ENCODE peak calls at places on chromosomes 1 and 21, in five cellular contexts. W is SK-N-SH; C is GM13976; L is thoracic aorta; B is CD4-positive, alpha-beta T cell. X is an unnamed sample.

GRCh38 chr1:111214884-111215283 is 12.6 kb upstream of the CHI3L2 start:
- DNase-seq in W (no peak), C (no peak), L (no peak), B (peak), X (no peak)

GRCh38 chr1:188499690-188500089 is 1670.9 kb downstream of the PLA2G4A start:
- DNase-seq in W (no peak), C (no peak), L (no peak), B (no peak), X (no peak)

GRCh38 chr1:156070523-156070922 is 9.6 kb downstream of the RAB25 start:
- DNase-seq in W (peak), C (no peak), L (no peak), B (no peak), X (no peak)

GRCh38 chr1:27349784-27350672 is 8.2 kb downstream of the SYTL1 start:
- DNase-seq in W (peak), C (no peak), L (no peak), B (no peak), X (no peak)

GRCh38 chr1:12174789-12175455 is 8.1 kb downstream of the TNFRSF1B start:
- DNase-seq in W (no peak), C (no peak), L (no peak), B (no peak), X (peak)

GRCh38 chr1:234558186-234558836 is 51.7 kb downstream of the IRF2BP2 start:
- DNase-seq in W (peak), C (no peak), L (no peak), B (no peak), X (no peak)

GRCh38 chr1:54971317-54971791 is 9.1 kb upstream of the TMEM61 start:
- DNase-seq in W (no peak), C (no peak), L (no peak), B (no peak), X (peak)

GRCh38 chr1:65343286-65343685 is 33.9 kb downstream of the DNAJC6 start:
- DNase-seq in W (no peak), C (no peak), L (no peak), B (no peak), X (no peak)

GRCh38 chr1:116426401-116426800 is 53.4 kb downstream of the ATP1A1 start:
- DNase-seq in W (no peak), C (no peak), L (no peak), B (no peak), X (no peak)

GRCh38 chr1:156069490-156070455 is 8.8 kb downstream of the RAB25 start:
- DNase-seq in W (no peak), C (no peak), L (no peak), B (no peak), X (no peak)

GRCh38 chr1:6150006-6150938 is 29.8 kb downstream of the CHD5 start:
- DNase-seq in W (no peak), C (no peak), L (no peak), B (no peak), X (no peak)
- TF ChIP-seq CTCF in W (no peak), C (no peak), L (no peak), B (no peak), X (no peak)

GRCh38 chr1:184858288-184858687 is 103.6 kb upstream of the EDEM3 start:
- DNase-seq in W (peak), C (no peak), L (no peak), B (no peak), X (no peak)
- TF ChIP-seq CTCF in W (no peak), C (no peak), L (no peak), B (no peak), X (no peak)

DNA sequence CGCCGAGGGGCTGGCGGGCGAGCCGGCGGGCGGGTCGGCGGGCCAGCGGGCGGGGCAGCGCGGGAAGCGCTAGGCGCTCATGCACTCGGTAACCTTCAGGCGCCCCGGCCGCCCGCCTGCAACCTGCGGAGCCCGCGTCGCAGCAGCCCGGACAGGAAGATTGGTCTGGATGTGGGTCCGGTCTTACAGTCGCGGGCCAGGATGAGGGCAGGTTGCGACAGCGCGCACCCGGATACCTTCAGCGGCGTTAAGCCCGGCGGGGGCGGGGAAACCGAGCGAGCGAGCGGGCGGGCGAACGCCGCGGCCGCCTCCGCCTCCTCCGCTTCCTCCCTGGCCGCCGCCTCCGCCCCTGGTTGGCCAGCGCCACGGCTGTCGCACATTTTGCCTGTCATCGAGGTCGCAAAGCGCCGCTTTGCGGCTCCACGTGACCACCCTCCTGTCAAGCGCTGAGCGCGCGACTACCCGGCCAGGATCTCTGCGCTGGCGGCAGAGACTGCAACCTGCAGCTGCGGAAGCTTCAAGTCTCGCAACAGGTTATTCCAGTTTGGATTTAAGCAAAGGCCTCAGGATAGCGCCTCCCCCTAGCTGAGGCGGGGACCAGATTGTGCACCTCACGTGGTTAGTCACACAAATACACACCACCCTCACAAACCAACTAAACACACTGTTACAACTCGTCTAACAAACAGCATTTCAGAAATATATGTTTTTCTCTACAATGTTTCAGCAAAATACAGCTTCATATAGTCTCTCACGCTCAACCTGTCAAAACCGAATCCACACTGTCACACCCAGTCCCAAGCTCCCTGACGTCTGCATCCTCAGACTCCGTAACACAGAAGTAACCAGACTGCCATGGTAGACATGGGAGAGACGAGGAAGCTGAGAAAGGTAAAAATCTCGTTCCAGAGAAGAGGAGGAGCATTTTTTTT is at the start of gene FAF1:
- DNase-seq in W (peak), C (peak), L (peak), B (peak), X (peak)
- TF ChIP-seq CTCF in W (peak), C (no peak), L (peak), B (no peak), X (no peak)

GRCh38 chr1:119448112-119448511 is 33.2 kb downstream of the HSD3B2 start:
- DNase-seq in W (no peak), C (no peak), L (no peak), B (no peak), X (no peak)
- TF ChIP-seq CTCF in W (no peak), C (no peak), L (no peak), B (no peak), X (no peak)

GRCh38 chr1:92080128-92080985 is at the start of gene BTBD8:
- DNase-seq in W (peak), C (peak), L (peak), B (peak), X (peak)
- TF ChIP-seq CTCF in W (no peak), C (no peak), L (no peak), B (peak), X (peak)

DNA sequence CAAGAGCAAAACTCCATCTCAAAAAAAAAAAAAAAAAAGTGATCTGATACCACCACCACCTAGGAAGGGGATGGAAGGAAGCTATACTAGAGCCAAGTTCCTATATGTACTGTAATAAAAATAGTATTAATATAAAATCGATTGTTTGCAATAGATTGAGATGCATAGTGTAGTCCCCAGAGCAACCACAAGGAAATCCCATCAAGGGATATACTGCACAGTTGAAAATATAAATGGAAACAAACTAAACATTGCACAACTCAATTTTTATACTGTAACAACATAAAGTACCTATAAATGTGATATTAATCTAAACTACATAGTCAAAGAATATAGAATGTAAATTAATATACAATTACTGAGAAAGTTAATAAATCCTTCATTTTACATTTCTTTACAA is 20.9 kb upstream of the PSMG1 start:
- DNase-seq in W (no peak), C (no peak), L (no peak), B (no peak), X (no peak)
- TF ChIP-seq CTCF in W (peak), C (no peak), L (peak), B (no peak), X (peak)

GRCh38 chr1:3327936-3328590 is 126.4 kb upstream of the ARHGEF16 start:
- DNase-seq in W (no peak), C (no peak), L (no peak), B (no peak), X (no peak)

GRCh38 chr1:3330771-3331245 is 123.7 kb upstream of the ARHGEF16 start:
- DNase-seq in W (no peak), C (no peak), L (no peak), B (no peak), X (no peak)

GRCh38 chr1:3331564-3331963 is 122.9 kb upstream of the ARHGEF16 start:
- DNase-seq in W (no peak), C (no peak), L (no peak), B (no peak), X (no peak)

GRCh38 chr1:3327389-3327702 is 127.1 kb upstream of the ARHGEF16 start:
- DNase-seq in W (no peak), C (no peak), L (no peak), B (no peak), X (no peak)

GRCh38 chr1:3329640-3330281 is 124.7 kb upstream of the ARHGEF16 start:
- DNase-seq in W (no peak), C (no peak), L (no peak), B (no peak), X (no peak)
- TF ChIP-seq CTCF in W (no peak), C (no peak), L (no peak), B (no peak), X (no peak)

DNA sequence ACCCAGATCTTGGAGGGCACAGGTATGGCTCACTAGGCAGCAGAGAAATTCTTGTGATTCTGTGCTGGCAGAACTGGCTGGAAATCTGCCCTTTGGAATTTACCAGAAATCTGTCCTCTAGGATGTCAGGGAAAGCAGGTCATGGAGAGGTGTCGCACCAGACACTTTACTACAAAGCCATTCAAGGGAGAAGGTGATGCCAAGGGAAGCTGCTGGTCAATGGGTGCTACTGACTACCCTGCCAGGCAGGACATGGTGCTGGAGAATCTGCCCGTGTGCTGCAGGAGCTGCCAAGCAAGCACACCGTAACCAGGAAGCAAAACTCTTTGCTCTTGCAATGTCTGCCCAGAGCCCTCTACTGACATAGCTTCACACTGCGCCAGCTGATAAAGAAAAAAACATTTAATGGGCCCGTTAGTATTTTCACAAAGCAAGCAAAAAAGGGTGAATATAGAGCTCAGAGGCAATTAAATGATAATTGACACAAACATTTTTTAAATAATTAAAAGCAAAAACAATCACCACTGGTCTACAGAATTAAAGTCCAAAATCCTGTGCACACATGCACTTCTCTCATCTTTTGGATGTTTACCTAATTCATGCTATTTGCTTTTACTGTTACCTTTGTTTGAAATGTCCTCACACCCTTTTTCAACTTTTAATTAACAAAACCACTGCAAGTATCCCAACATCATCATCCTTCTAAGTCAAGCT is 7.2 kb upstream of the FBXO28 start:
- DNase-seq in W (peak), C (peak), L (no peak), B (no peak), X (no peak)
- TF ChIP-seq CTCF in W (peak), C (peak), L (no peak), B (no peak), X (no peak)

X was measured in CD14-positive monocyte.